ENCODE peak calls at places on chromosomes 4 and X, in eight cellular contexts. D is brain microvascular endothelial cell; X is CD4-positive, CD25-positive, alpha-beta regulatory T cell; Z is GM12878; J is H54; T is CD8-positive, alpha-beta memory T cell; E is kidney tubule cell; Y is activated T-cell treated with anti-CD3 and anti-CD28 coated beads, Interleukin-2, amount 50 U/mL, for 72 hours. W is an unnamed sample.

GRCh38 chr4:82784615-82785247 is 13.9 kb downstream of the SCD5 start:
- DNase-seq in J (no peak), Y (no peak), E (no peak), X (no peak), T (no peak), Z (no peak), D (peak), W (peak)

GRCh38 chr4:124322234-124322831 is 390.2 kb downstream of the ANKRD50 start:
- DNase-seq in D (no peak), X (peak), T (no peak), J (no peak), E (peak), Z (no peak), Y (no peak), W (no peak)

GRCh38 chrX:151983186-151983585 is 8.7 kb upstream of the GABRE start:
- DNase-seq in X (no peak), D (no peak), T (no peak), E (peak), Y (no peak), J (no peak), Z (no peak), W (no peak)

GRCh38 chr4:110926841-110927400 is 304.0 kb upstream of the PITX2 start:
- DNase-seq in Z (no peak), D (no peak), T (no peak), J (no peak), X (no peak), E (no peak), Y (no peak), W (no peak)

GRCh38 chr4:1956631-1957030 is 52.1 kb downstream of the NELFA start:
- DNase-seq in T (no peak), Y (no peak), D (no peak), E (no peak), J (no peak), Z (no peak), X (no peak), W (no peak)

GRCh38 chrX:103517246-103517645 is 2.0 kb downstream of the RAB40A start:
- DNase-seq in X (no peak), E (peak), D (peak), J (no peak), Z (no peak), Y (no peak), T (no peak), W (peak)

GRCh38 chr4:27397886-27398285 is 537.2 kb downstream of the STIM2 start:
- DNase-seq in E (peak), Y (no peak), Z (no peak), J (no peak), X (no peak), D (no peak), T (no peak), W (no peak)

GRCh38 chr4:71541541-71541940 is 202.7 kb downstream of the SLC4A4 start:
- DNase-seq in E (no peak), T (no peak), Z (no peak), J (no peak), X (no peak), Y (no peak), D (no peak), W (no peak)

GRCh38 chr4:26151615-26152014 is 169.2 kb upstream of the RBPJ start:
- DNase-seq in J (no peak), T (no peak), Y (no peak), E (no peak), Z (no peak), D (no peak), X (no peak), W (no peak)

GRCh38 chr4:87497141-87497540 is 32.0 kb downstream of the SPARCL1 start:
- DNase-seq in D (no peak), Y (peak), J (no peak), E (no peak), Z (no peak), X (peak), T (no peak), W (peak)

W was measured in Daoy.